ENCODE peak calls at places on chromosomes 1 and 21, in ten cellular contexts. One of them, this sample, is unnamed.

GRCh38 chr1:203776636-203777035 is 11.7 kb downstream of the LAX1 start:
- ATAC-seq in lower lobe of right lung: no peak
- ATAC-seq in omental fat pad: no peak
- ATAC-seq in gastroesophageal sphincter: no peak
- ATAC-seq in activated naive CD8-positive, alpha-beta T cell treated with anti-CD3 and anti-CD28 coated beads, Interleukin-2, amount 50 U/mL, for 24 hours: no peak
- ATAC-seq in T-helper 17 cell: no peak
- ATAC-seq in left colon: peak; percentile 64
- ATAC-seq in stimulated activated naive CD8-positive, alpha-beta T cell treated with anti-CD3 and anti-CD28 coated beads, Interleukin-15, amount 100 ng/mL, for 72 hours: peak; percentile 60
- ATAC-seq in psoas muscle: no peak
- ATAC-seq in activated CD8-positive, alpha-beta T cell treated with anti-CD3 and anti-CD28 coated beads, Interleukin-2, amount 10 ng/mL, durations not matched to agents 7 days and 5 days: no peak
- ATAC-seq in this sample: peak; percentile 25

GRCh38 chr1:182766881-182767645 is 22.5 kb upstream of the NPL start:
- ATAC-seq in lower lobe of right lung: no peak
- ATAC-seq in omental fat pad: no peak
- ATAC-seq in gastroesophageal sphincter: no peak
- ATAC-seq in activated naive CD8-positive, alpha-beta T cell treated with anti-CD3 and anti-CD28 coated beads, Interleukin-2, amount 50 U/mL, for 24 hours: no peak
- ATAC-seq in T-helper 17 cell: no peak
- ATAC-seq in left colon: no peak
- ATAC-seq in stimulated activated naive CD8-positive, alpha-beta T cell treated with anti-CD3 and anti-CD28 coated beads, Interleukin-15, amount 100 ng/mL, for 72 hours: no peak
- ATAC-seq in psoas muscle: no peak
- ATAC-seq in activated CD8-positive, alpha-beta T cell treated with anti-CD3 and anti-CD28 coated beads, Interleukin-2, amount 10 ng/mL, durations not matched to agents 7 days and 5 days: no peak
- ATAC-seq in this sample: peak; percentile 31

GRCh38 chr21:41361786-41362604 is at the start of gene MX2:
- ATAC-seq in lower lobe of right lung: peak; percentile 84
- ATAC-seq in omental fat pad: peak; percentile 63
- ATAC-seq in gastroesophageal sphincter: peak; percentile 74
- ATAC-seq in activated naive CD8-positive, alpha-beta T cell treated with anti-CD3 and anti-CD28 coated beads, Interleukin-2, amount 50 U/mL, for 24 hours: peak; percentile 87
- ATAC-seq in T-helper 17 cell: peak; percentile 84
- ATAC-seq in left colon: peak; percentile 62
- ATAC-seq in stimulated activated naive CD8-positive, alpha-beta T cell treated with anti-CD3 and anti-CD28 coated beads, Interleukin-15, amount 100 ng/mL, for 72 hours: peak; percentile 88
- ATAC-seq in psoas muscle: peak; percentile 68
- ATAC-seq in activated CD8-positive, alpha-beta T cell treated with anti-CD3 and anti-CD28 coated beads, Interleukin-2, amount 10 ng/mL, durations not matched to agents 7 days and 5 days: peak; percentile 84
- ATAC-seq in this sample: peak; percentile 33

GRCh38 chr1:11339346-11340247 is 66.6 kb downstream of the UBIAD1 start:
- ATAC-seq in lower lobe of right lung: no peak
- ATAC-seq in omental fat pad: no peak
- ATAC-seq in gastroesophageal sphincter: no peak
- ATAC-seq in activated naive CD8-positive, alpha-beta T cell treated with anti-CD3 and anti-CD28 coated beads, Interleukin-2, amount 50 U/mL, for 24 hours: no peak
- ATAC-seq in T-helper 17 cell: no peak
- ATAC-seq in left colon: peak; percentile 84
- ATAC-seq in stimulated activated naive CD8-positive, alpha-beta T cell treated with anti-CD3 and anti-CD28 coated beads, Interleukin-15, amount 100 ng/mL, for 72 hours: no peak
- ATAC-seq in psoas muscle: peak; percentile 99
- ATAC-seq in activated CD8-positive, alpha-beta T cell treated with anti-CD3 and anti-CD28 coated beads, Interleukin-2, amount 10 ng/mL, durations not matched to agents 7 days and 5 days: no peak
- ATAC-seq in this sample: peak; percentile 49

GRCh38 chr1:23018661-23019093 is 591 bp upstream of the KDM1A start:
- ATAC-seq in lower lobe of right lung: peak; percentile 1
- ATAC-seq in omental fat pad: no peak
- ATAC-seq in gastroesophageal sphincter: no peak
- ATAC-seq in activated naive CD8-positive, alpha-beta T cell treated with anti-CD3 and anti-CD28 coated beads, Interleukin-2, amount 50 U/mL, for 24 hours: no peak
- ATAC-seq in T-helper 17 cell: no peak
- ATAC-seq in left colon: peak; percentile 4
- ATAC-seq in stimulated activated naive CD8-positive, alpha-beta T cell treated with anti-CD3 and anti-CD28 coated beads, Interleukin-15, amount 100 ng/mL, for 72 hours: no peak
- ATAC-seq in psoas muscle: peak; percentile 17
- ATAC-seq in activated CD8-positive, alpha-beta T cell treated with anti-CD3 and anti-CD28 coated beads, Interleukin-2, amount 10 ng/mL, durations not matched to agents 7 days and 5 days: no peak
- ATAC-seq in this sample: peak; percentile 2

GRCh38 chr1:201538618-201539551 is at the start of gene NAV1:
- ATAC-seq in lower lobe of right lung: peak; percentile 79
- ATAC-seq in omental fat pad: peak; percentile 52
- ATAC-seq in gastroesophageal sphincter: peak; percentile 72
- ATAC-seq in activated naive CD8-positive, alpha-beta T cell treated with anti-CD3 and anti-CD28 coated beads, Interleukin-2, amount 50 U/mL, for 24 hours: peak; percentile 25
- ATAC-seq in T-helper 17 cell: peak; percentile 37
- ATAC-seq in left colon: peak; percentile 67
- ATAC-seq in stimulated activated naive CD8-positive, alpha-beta T cell treated with anti-CD3 and anti-CD28 coated beads, Interleukin-15, amount 100 ng/mL, for 72 hours: peak; percentile 62
- ATAC-seq in psoas muscle: peak; percentile 66
- ATAC-seq in activated CD8-positive, alpha-beta T cell treated with anti-CD3 and anti-CD28 coated beads, Interleukin-2, amount 10 ng/mL, durations not matched to agents 7 days and 5 days: peak; percentile 43
- ATAC-seq in this sample: peak; percentile 57

GRCh38 chr21:45128613-45129226 is 54.3 kb downstream of the ADARB1 start:
- ATAC-seq in lower lobe of right lung: peak; percentile 90
- ATAC-seq in omental fat pad: peak; percentile 48
- ATAC-seq in gastroesophageal sphincter: peak; percentile 61
- ATAC-seq in activated naive CD8-positive, alpha-beta T cell treated with anti-CD3 and anti-CD28 coated beads, Interleukin-2, amount 50 U/mL, for 24 hours: peak; percentile 91
- ATAC-seq in T-helper 17 cell: peak; percentile 99
- ATAC-seq in left colon: peak; percentile 96
- ATAC-seq in stimulated activated naive CD8-positive, alpha-beta T cell treated with anti-CD3 and anti-CD28 coated beads, Interleukin-15, amount 100 ng/mL, for 72 hours: peak; percentile 98
- ATAC-seq in psoas muscle: peak; percentile 82
- ATAC-seq in activated CD8-positive, alpha-beta T cell treated with anti-CD3 and anti-CD28 coated beads, Interleukin-2, amount 10 ng/mL, durations not matched to agents 7 days and 5 days: peak; percentile 97
- ATAC-seq in this sample: peak; percentile 76

GRCh38 chr21:38751379-38752050 is 54.2 kb upstream of the ETS2 start:
- ATAC-seq in lower lobe of right lung: peak; percentile 85
- ATAC-seq in omental fat pad: no peak
- ATAC-seq in gastroesophageal sphincter: peak; percentile 40
- ATAC-seq in activated naive CD8-positive, alpha-beta T cell treated with anti-CD3 and anti-CD28 coated beads, Interleukin-2, amount 50 U/mL, for 24 hours: no peak
- ATAC-seq in T-helper 17 cell: no peak
- ATAC-seq in left colon: no peak
- ATAC-seq in stimulated activated naive CD8-positive, alpha-beta T cell treated with anti-CD3 and anti-CD28 coated beads, Interleukin-15, amount 100 ng/mL, for 72 hours: no peak
- ATAC-seq in psoas muscle: no peak
- ATAC-seq in activated CD8-positive, alpha-beta T cell treated with anti-CD3 and anti-CD28 coated beads, Interleukin-2, amount 10 ng/mL, durations not matched to agents 7 days and 5 days: no peak
- ATAC-seq in this sample: no peak

GRCh38 chr21:42599486-42599885 is 53.9 kb upstream of the PDE9A start:
- ATAC-seq in lower lobe of right lung: peak; percentile 9
- ATAC-seq in omental fat pad: no peak
- ATAC-seq in gastroesophageal sphincter: no peak
- ATAC-seq in activated naive CD8-positive, alpha-beta T cell treated with anti-CD3 and anti-CD28 coated beads, Interleukin-2, amount 50 U/mL, for 24 hours: no peak
- ATAC-seq in T-helper 17 cell: no peak
- ATAC-seq in left colon: no peak
- ATAC-seq in stimulated activated naive CD8-positive, alpha-beta T cell treated with anti-CD3 and anti-CD28 coated beads, Interleukin-15, amount 100 ng/mL, for 72 hours: no peak
- ATAC-seq in psoas muscle: no peak
- ATAC-seq in activated CD8-positive, alpha-beta T cell treated with anti-CD3 and anti-CD28 coated beads, Interleukin-2, amount 10 ng/mL, durations not matched to agents 7 days and 5 days: no peak
- ATAC-seq in this sample: no peak

GRCh38 chr1:220747426-220748090 is 564 bp upstream of the MTARC2 start:
- ATAC-seq in lower lobe of right lung: no peak
- ATAC-seq in omental fat pad: peak; percentile 24
- ATAC-seq in gastroesophageal sphincter: no peak
- ATAC-seq in activated naive CD8-positive, alpha-beta T cell treated with anti-CD3 and anti-CD28 coated beads, Interleukin-2, amount 50 U/mL, for 24 hours: no peak
- ATAC-seq in T-helper 17 cell: no peak
- ATAC-seq in left colon: peak; percentile 39
- ATAC-seq in stimulated activated naive CD8-positive, alpha-beta T cell treated with anti-CD3 and anti-CD28 coated beads, Interleukin-15, amount 100 ng/mL, for 72 hours: no peak
- ATAC-seq in psoas muscle: no peak
- ATAC-seq in activated CD8-positive, alpha-beta T cell treated with anti-CD3 and anti-CD28 coated beads, Interleukin-2, amount 10 ng/mL, durations not matched to agents 7 days and 5 days: no peak
- ATAC-seq in this sample: no peak

GRCh38 chr1:171983584-171983983 is 142.3 kb downstream of the DNM3 start:
- ATAC-seq in lower lobe of right lung: peak; percentile 30
- ATAC-seq in omental fat pad: no peak
- ATAC-seq in gastroesophageal sphincter: no peak
- ATAC-seq in activated naive CD8-positive, alpha-beta T cell treated with anti-CD3 and anti-CD28 coated beads, Interleukin-2, amount 50 U/mL, for 24 hours: no peak
- ATAC-seq in T-helper 17 cell: no peak
- ATAC-seq in left colon: peak; percentile 68
- ATAC-seq in stimulated activated naive CD8-positive, alpha-beta T cell treated with anti-CD3 and anti-CD28 coated beads, Interleukin-15, amount 100 ng/mL, for 72 hours: no peak
- ATAC-seq in psoas muscle: no peak
- ATAC-seq in activated CD8-positive, alpha-beta T cell treated with anti-CD3 and anti-CD28 coated beads, Interleukin-2, amount 10 ng/mL, durations not matched to agents 7 days and 5 days: no peak
- ATAC-seq in this sample: no peak

GRCh38 chr1:207871117-207871649 is 39.7 kb downstream of the CD34 start:
- ATAC-seq in lower lobe of right lung: no peak
- ATAC-seq in omental fat pad: no peak
- ATAC-seq in gastroesophageal sphincter: no peak
- ATAC-seq in activated naive CD8-positive, alpha-beta T cell treated with anti-CD3 and anti-CD28 coated beads, Interleukin-2, amount 50 U/mL, for 24 hours: no peak
- ATAC-seq in T-helper 17 cell: no peak
- ATAC-seq in left colon: no peak
- ATAC-seq in stimulated activated naive CD8-positive, alpha-beta T cell treated with anti-CD3 and anti-CD28 coated beads, Interleukin-15, amount 100 ng/mL, for 72 hours: no peak
- ATAC-seq in psoas muscle: no peak
- ATAC-seq in activated CD8-positive, alpha-beta T cell treated with anti-CD3 and anti-CD28 coated beads, Interleukin-2, amount 10 ng/mL, durations not matched to agents 7 days and 5 days: no peak
- ATAC-seq in this sample: no peak

GRCh38 chr1:150615346-150616201 is 13.8 kb downstream of the ENSA start:
- ATAC-seq in lower lobe of right lung: no peak
- ATAC-seq in omental fat pad: no peak
- ATAC-seq in gastroesophageal sphincter: no peak
- ATAC-seq in activated naive CD8-positive, alpha-beta T cell treated with anti-CD3 and anti-CD28 coated beads, Interleukin-2, amount 50 U/mL, for 24 hours: no peak
- ATAC-seq in T-helper 17 cell: no peak
- ATAC-seq in left colon: peak; percentile 38
- ATAC-seq in stimulated activated naive CD8-positive, alpha-beta T cell treated with anti-CD3 and anti-CD28 coated beads, Interleukin-15, amount 100 ng/mL, for 72 hours: no peak
- ATAC-seq in psoas muscle: no peak
- ATAC-seq in activated CD8-positive, alpha-beta T cell treated with anti-CD3 and anti-CD28 coated beads, Interleukin-2, amount 10 ng/mL, durations not matched to agents 7 days and 5 days: peak; percentile 12
- ATAC-seq in this sample: no peak

GRCh38 chr1:237811633-237812032 is 79.1 kb downstream of the ZP4 start:
- ATAC-seq in lower lobe of right lung: no peak
- ATAC-seq in omental fat pad: no peak
- ATAC-seq in gastroesophageal sphincter: no peak
- ATAC-seq in activated naive CD8-positive, alpha-beta T cell treated with anti-CD3 and anti-CD28 coated beads, Interleukin-2, amount 50 U/mL, for 24 hours: no peak
- ATAC-seq in T-helper 17 cell: no peak
- ATAC-seq in left colon: no peak
- ATAC-seq in stimulated activated naive CD8-positive, alpha-beta T cell treated with anti-CD3 and anti-CD28 coated beads, Interleukin-15, amount 100 ng/mL, for 72 hours: no peak
- ATAC-seq in psoas muscle: no peak
- ATAC-seq in activated CD8-positive, alpha-beta T cell treated with anti-CD3 and anti-CD28 coated beads, Interleukin-2, amount 10 ng/mL, durations not matched to agents 7 days and 5 days: no peak
- ATAC-seq in this sample: no peak

GRCh38 chr1:53303651-53304515 is 24.0 kb downstream of the LRP8 start:
- ATAC-seq in lower lobe of right lung: no peak
- ATAC-seq in omental fat pad: no peak
- ATAC-seq in gastroesophageal sphincter: no peak
- ATAC-seq in activated naive CD8-positive, alpha-beta T cell treated with anti-CD3 and anti-CD28 coated beads, Interleukin-2, amount 50 U/mL, for 24 hours: no peak
- ATAC-seq in T-helper 17 cell: no peak
- ATAC-seq in left colon: no peak
- ATAC-seq in stimulated activated naive CD8-positive, alpha-beta T cell treated with anti-CD3 and anti-CD28 coated beads, Interleukin-15, amount 100 ng/mL, for 72 hours: no peak
- ATAC-seq in psoas muscle: no peak
- ATAC-seq in activated CD8-positive, alpha-beta T cell treated with anti-CD3 and anti-CD28 coated beads, Interleukin-2, amount 10 ng/mL, durations not matched to agents 7 days and 5 days: no peak
- ATAC-seq in this sample: no peak

GRCh38 chr21:35587841-35588390 is 472.4 kb downstream of the SETD4 start:
- ATAC-seq in lower lobe of right lung: no peak
- ATAC-seq in omental fat pad: no peak
- ATAC-seq in gastroesophageal sphincter: no peak
- ATAC-seq in activated naive CD8-positive, alpha-beta T cell treated with anti-CD3 and anti-CD28 coated beads, Interleukin-2, amount 50 U/mL, for 24 hours: no peak
- ATAC-seq in T-helper 17 cell: no peak
- ATAC-seq in left colon: no peak
- ATAC-seq in stimulated activated naive CD8-positive, alpha-beta T cell treated with anti-CD3 and anti-CD28 coated beads, Interleukin-15, amount 100 ng/mL, for 72 hours: peak; percentile 39
- ATAC-seq in psoas muscle: no peak
- ATAC-seq in activated CD8-positive, alpha-beta T cell treated with anti-CD3 and anti-CD28 coated beads, Interleukin-2, amount 10 ng/mL, durations not matched to agents 7 days and 5 days: no peak
- ATAC-seq in this sample: no peak

GRCh38 chr1:193458628-193459027 is 272.2 kb upstream of the B3GALT2 start:
- ATAC-seq in lower lobe of right lung: no peak
- ATAC-seq in omental fat pad: no peak
- ATAC-seq in gastroesophageal sphincter: no peak
- ATAC-seq in activated naive CD8-positive, alpha-beta T cell treated with anti-CD3 and anti-CD28 coated beads, Interleukin-2, amount 50 U/mL, for 24 hours: peak; percentile 69
- ATAC-seq in T-helper 17 cell: peak; percentile 69
- ATAC-seq in left colon: peak; percentile 50
- ATAC-seq in stimulated activated naive CD8-positive, alpha-beta T cell treated with anti-CD3 and anti-CD28 coated beads, Interleukin-15, amount 100 ng/mL, for 72 hours: peak; percentile 89
- ATAC-seq in psoas muscle: no peak
- ATAC-seq in activated CD8-positive, alpha-beta T cell treated with anti-CD3 and anti-CD28 coated beads, Interleukin-2, amount 10 ng/mL, durations not matched to agents 7 days and 5 days: no peak
- ATAC-seq in this sample: no peak

GRCh38 chr21:39114871-39115658 is 68.2 kb downstream of the PSMG1 start:
- ATAC-seq in lower lobe of right lung: no peak
- ATAC-seq in omental fat pad: peak; percentile 72
- ATAC-seq in gastroesophageal sphincter: no peak
- ATAC-seq in activated naive CD8-positive, alpha-beta T cell treated with anti-CD3 and anti-CD28 coated beads, Interleukin-2, amount 50 U/mL, for 24 hours: no peak
- ATAC-seq in T-helper 17 cell: no peak
- ATAC-seq in left colon: no peak
- ATAC-seq in stimulated activated naive CD8-positive, alpha-beta T cell treated with anti-CD3 and anti-CD28 coated beads, Interleukin-15, amount 100 ng/mL, for 72 hours: no peak
- ATAC-seq in psoas muscle: peak; percentile 81
- ATAC-seq in activated CD8-positive, alpha-beta T cell treated with anti-CD3 and anti-CD28 coated beads, Interleukin-2, amount 10 ng/mL, durations not matched to agents 7 days and 5 days: no peak
- ATAC-seq in this sample: no peak

GRCh38 chr1:210822897-210823296 is 311.1 kb downstream of the KCNH1 start:
- ATAC-seq in lower lobe of right lung: no peak
- ATAC-seq in omental fat pad: no peak
- ATAC-seq in gastroesophageal sphincter: no peak
- ATAC-seq in activated naive CD8-positive, alpha-beta T cell treated with anti-CD3 and anti-CD28 coated beads, Interleukin-2, amount 50 U/mL, for 24 hours: no peak
- ATAC-seq in T-helper 17 cell: no peak
- ATAC-seq in left colon: no peak
- ATAC-seq in stimulated activated naive CD8-positive, alpha-beta T cell treated with anti-CD3 and anti-CD28 coated beads, Interleukin-15, amount 100 ng/mL, for 72 hours: no peak
- ATAC-seq in psoas muscle: no peak
- ATAC-seq in activated CD8-positive, alpha-beta T cell treated with anti-CD3 and anti-CD28 coated beads, Interleukin-2, amount 10 ng/mL, durations not matched to agents 7 days and 5 days: no peak
- ATAC-seq in this sample: no peak

GRCh38 chr1:83998205-83998598 is 730 bp downstream of the TTLL7 start:
- ATAC-seq in lower lobe of right lung: peak; percentile 59
- ATAC-seq in omental fat pad: peak; percentile 20
- ATAC-seq in gastroesophageal sphincter: peak; percentile 3
- ATAC-seq in activated naive CD8-positive, alpha-beta T cell treated with anti-CD3 and anti-CD28 coated beads, Interleukin-2, amount 50 U/mL, for 24 hours: no peak
- ATAC-seq in T-helper 17 cell: no peak
- ATAC-seq in left colon: no peak
- ATAC-seq in stimulated activated naive CD8-positive, alpha-beta T cell treated with anti-CD3 and anti-CD28 coated beads, Interleukin-15, amount 100 ng/mL, for 72 hours: no peak
- ATAC-seq in psoas muscle: no peak
- ATAC-seq in activated CD8-positive, alpha-beta T cell treated with anti-CD3 and anti-CD28 coated beads, Interleukin-2, amount 10 ng/mL, durations not matched to agents 7 days and 5 days: no peak
- ATAC-seq in this sample: peak; percentile 25

GRCh38 chr1:151347523-151348246 is 633 bp upstream of the RFX5 start:
- ATAC-seq in lower lobe of right lung: no peak
- ATAC-seq in omental fat pad: no peak
- ATAC-seq in gastroesophageal sphincter: no peak
- ATAC-seq in activated naive CD8-positive, alpha-beta T cell treated with anti-CD3 and anti-CD28 coated beads, Interleukin-2, amount 50 U/mL, for 24 hours: peak; percentile 2
- ATAC-seq in T-helper 17 cell: no peak
- ATAC-seq in left colon: no peak
- ATAC-seq in stimulated activated naive CD8-positive, alpha-beta T cell treated with anti-CD3 and anti-CD28 coated beads, Interleukin-15, amount 100 ng/mL, for 72 hours: peak; percentile 27
- ATAC-seq in psoas muscle: no peak
- ATAC-seq in activated CD8-positive, alpha-beta T cell treated with anti-CD3 and anti-CD28 coated beads, Interleukin-2, amount 10 ng/mL, durations not matched to agents 7 days and 5 days: no peak
- ATAC-seq in this sample: no peak

GRCh38 chr1:153849487-153850185 is 73.1 kb downstream of the GATAD2B start:
- ATAC-seq in lower lobe of right lung: no peak
- ATAC-seq in omental fat pad: no peak
- ATAC-seq in gastroesophageal sphincter: no peak
- ATAC-seq in activated naive CD8-positive, alpha-beta T cell treated with anti-CD3 and anti-CD28 coated beads, Interleukin-2, amount 50 U/mL, for 24 hours: peak; percentile 62
- ATAC-seq in T-helper 17 cell: peak; percentile 45
- ATAC-seq in left colon: no peak
- ATAC-seq in stimulated activated naive CD8-positive, alpha-beta T cell treated with anti-CD3 and anti-CD28 coated beads, Interleukin-15, amount 100 ng/mL, for 72 hours: peak; percentile 64
- ATAC-seq in psoas muscle: no peak
- ATAC-seq in activated CD8-positive, alpha-beta T cell treated with anti-CD3 and anti-CD28 coated beads, Interleukin-2, amount 10 ng/mL, durations not matched to agents 7 days and 5 days: peak; percentile 55
- ATAC-seq in this sample: no peak

GRCh38 chr21:28727809-28728208 is 264.9 kb downstream of the LTN1 start:
- ATAC-seq in lower lobe of right lung: no peak
- ATAC-seq in omental fat pad: no peak
- ATAC-seq in gastroesophageal sphincter: no peak
- ATAC-seq in activated naive CD8-positive, alpha-beta T cell treated with anti-CD3 and anti-CD28 coated beads, Interleukin-2, amount 50 U/mL, for 24 hours: no peak
- ATAC-seq in T-helper 17 cell: no peak
- ATAC-seq in left colon: no peak
- ATAC-seq in stimulated activated naive CD8-positive, alpha-beta T cell treated with anti-CD3 and anti-CD28 coated beads, Interleukin-15, amount 100 ng/mL, for 72 hours: no peak
- ATAC-seq in psoas muscle: no peak
- ATAC-seq in activated CD8-positive, alpha-beta T cell treated with anti-CD3 and anti-CD28 coated beads, Interleukin-2, amount 10 ng/mL, durations not matched to agents 7 days and 5 days: no peak
- ATAC-seq in this sample: no peak

GRCh38 chr1:95122151-95122697 is 5.1 kb downstream of the TLCD4 start:
- ATAC-seq in lower lobe of right lung: no peak
- ATAC-seq in omental fat pad: no peak
- ATAC-seq in gastroesophageal sphincter: no peak
- ATAC-seq in activated naive CD8-positive, alpha-beta T cell treated with anti-CD3 and anti-CD28 coated beads, Interleukin-2, amount 50 U/mL, for 24 hours: no peak
- ATAC-seq in T-helper 17 cell: no peak
- ATAC-seq in left colon: peak; percentile 59
- ATAC-seq in stimulated activated naive CD8-positive, alpha-beta T cell treated with anti-CD3 and anti-CD28 coated beads, Interleukin-15, amount 100 ng/mL, for 72 hours: no peak
- ATAC-seq in psoas muscle: no peak
- ATAC-seq in activated CD8-positive, alpha-beta T cell treated with anti-CD3 and anti-CD28 coated beads, Interleukin-2, amount 10 ng/mL, durations not matched to agents 7 days and 5 days: no peak
- ATAC-seq in this sample: no peak

GRCh38 chr1:214282696-214283225 is 1.8 kb downstream of the SMYD2 start:
- ATAC-seq in lower lobe of right lung: no peak
- ATAC-seq in omental fat pad: no peak
- ATAC-seq in gastroesophageal sphincter: no peak
- ATAC-seq in activated naive CD8-positive, alpha-beta T cell treated with anti-CD3 and anti-CD28 coated beads, Interleukin-2, amount 50 U/mL, for 24 hours: peak; percentile 40
- ATAC-seq in T-helper 17 cell: no peak
- ATAC-seq in left colon: no peak
- ATAC-seq in stimulated activated naive CD8-positive, alpha-beta T cell treated with anti-CD3 and anti-CD28 coated beads, Interleukin-15, amount 100 ng/mL, for 72 hours: no peak
- ATAC-seq in psoas muscle: no peak
- ATAC-seq in activated CD8-positive, alpha-beta T cell treated with anti-CD3 and anti-CD28 coated beads, Interleukin-2, amount 10 ng/mL, durations not matched to agents 7 days and 5 days: no peak
- ATAC-seq in this sample: no peak

GRCh38 chr1:245990315-245991022 is 516.6 kb downstream of the SMYD3 start:
- ATAC-seq in lower lobe of right lung: no peak
- ATAC-seq in omental fat pad: no peak
- ATAC-seq in gastroesophageal sphincter: no peak
- ATAC-seq in activated naive CD8-positive, alpha-beta T cell treated with anti-CD3 and anti-CD28 coated beads, Interleukin-2, amount 50 U/mL, for 24 hours: no peak
- ATAC-seq in T-helper 17 cell: no peak
- ATAC-seq in left colon: peak; percentile 79
- ATAC-seq in stimulated activated naive CD8-positive, alpha-beta T cell treated with anti-CD3 and anti-CD28 coated beads, Interleukin-15, amount 100 ng/mL, for 72 hours: no peak
- ATAC-seq in psoas muscle: no peak
- ATAC-seq in activated CD8-positive, alpha-beta T cell treated with anti-CD3 and anti-CD28 coated beads, Interleukin-2, amount 10 ng/mL, durations not matched to agents 7 days and 5 days: no peak
- ATAC-seq in this sample: no peak

GRCh38 chr1:32307313-32307712 is 15.4 kb downstream of the HDAC1 start:
- ATAC-seq in lower lobe of right lung: no peak
- ATAC-seq in omental fat pad: peak; percentile 77
- ATAC-seq in gastroesophageal sphincter: peak; percentile 60
- ATAC-seq in activated naive CD8-positive, alpha-beta T cell treated with anti-CD3 and anti-CD28 coated beads, Interleukin-2, amount 50 U/mL, for 24 hours: peak; percentile 89
- ATAC-seq in T-helper 17 cell: no peak
- ATAC-seq in left colon: no peak
- ATAC-seq in stimulated activated naive CD8-positive, alpha-beta T cell treated with anti-CD3 and anti-CD28 coated beads, Interleukin-15, amount 100 ng/mL, for 72 hours: peak; percentile 74
- ATAC-seq in psoas muscle: no peak
- ATAC-seq in activated CD8-positive, alpha-beta T cell treated with anti-CD3 and anti-CD28 coated beads, Interleukin-2, amount 10 ng/mL, durations not matched to agents 7 days and 5 days: no peak
- ATAC-seq in this sample: no peak

GRCh38 chr1:1259119-1259488 is 12.6 kb upstream of the C1QTNF12 start:
- ATAC-seq in lower lobe of right lung: no peak
- ATAC-seq in omental fat pad: no peak
- ATAC-seq in gastroesophageal sphincter: no peak
- ATAC-seq in activated naive CD8-positive, alpha-beta T cell treated with anti-CD3 and anti-CD28 coated beads, Interleukin-2, amount 50 U/mL, for 24 hours: no peak
- ATAC-seq in T-helper 17 cell: no peak
- ATAC-seq in left colon: no peak
- ATAC-seq in stimulated activated naive CD8-positive, alpha-beta T cell treated with anti-CD3 and anti-CD28 coated beads, Interleukin-15, amount 100 ng/mL, for 72 hours: no peak
- ATAC-seq in psoas muscle: no peak
- ATAC-seq in activated CD8-positive, alpha-beta T cell treated with anti-CD3 and anti-CD28 coated beads, Interleukin-2, amount 10 ng/mL, durations not matched to agents 7 days and 5 days: no peak
- ATAC-seq in this sample: no peak

This sample was measured in esophagus mucosa.